ENCODE peak calls at places on chromosome 12, in ten cellular contexts. One of them, this sample, is unnamed.

GRCh38 chr12:130088509-130088908 is 73.8 kb upstream of the FZD10 start:
- DNase-seq in H54: no peak
- DNase-seq in spleen: no peak
- DNase-seq in uterus: no peak
- DNase-seq in breast epithelium: no peak
- DNase-seq in suprapubic skin: no peak
- DNase-seq in heart left ventricle: no peak
- DNase-seq in A549: no peak
- DNase-seq in adrenal gland: no peak
- DNase-seq in Peyer's patch: no peak
- DNase-seq in this sample: no peak

GRCh38 chr12:33832900-33833299 is 189.4 kb upstream of the ALG10 start:
- DNase-seq in Peyer's patch: no peak
- DNase-seq in suprapubic skin: no peak
- DNase-seq in A549: no peak
- DNase-seq in spleen: no peak
- DNase-seq in breast epithelium: no peak
- DNase-seq in uterus: no peak
- DNase-seq in H54: no peak
- DNase-seq in adrenal gland: no peak
- DNase-seq in heart left ventricle: no peak
- DNase-seq in this sample: no peak

GRCh38 chr12:26872623-26873022 is 39.6 kb upstream of the ITPR2 start:
- DNase-seq in uterus: no peak
- DNase-seq in spleen: no peak
- DNase-seq in heart left ventricle: no peak
- DNase-seq in suprapubic skin: no peak
- DNase-seq in A549: no peak
- DNase-seq in adrenal gland: no peak
- DNase-seq in Peyer's patch: no peak
- DNase-seq in breast epithelium: no peak
- DNase-seq in H54: no peak
- DNase-seq in this sample: no peak

GRCh38 chr12:80195143-80195726 is 95.9 kb downstream of the OTOGL start:
- DNase-seq in adrenal gland: no peak
- DNase-seq in H54: no peak
- DNase-seq in suprapubic skin: no peak
- DNase-seq in Peyer's patch: no peak
- DNase-seq in heart left ventricle: no peak
- DNase-seq in spleen: no peak
- DNase-seq in A549: peak
- DNase-seq in breast epithelium: no peak
- DNase-seq in uterus: no peak
- DNase-seq in this sample: peak

GRCh38 chr12:98741615-98742265 is 96.7 kb downstream of the APAF1 start:
- DNase-seq in spleen: no peak
- DNase-seq in heart left ventricle: no peak
- DNase-seq in adrenal gland: no peak
- DNase-seq in H54: no peak
- DNase-seq in A549: no peak
- DNase-seq in Peyer's patch: no peak
- DNase-seq in suprapubic skin: no peak
- DNase-seq in uterus: no peak
- DNase-seq in breast epithelium: no peak
- DNase-seq in this sample: no peak

GRCh38 chr12:43407816-43408645 is 144.0 kb downstream of the ADAMTS20 start:
- DNase-seq in A549: no peak
- DNase-seq in breast epithelium: no peak
- DNase-seq in spleen: no peak
- DNase-seq in heart left ventricle: no peak
- DNase-seq in suprapubic skin: no peak
- DNase-seq in uterus: no peak
- DNase-seq in H54: no peak
- DNase-seq in adrenal gland: no peak
- DNase-seq in Peyer's patch: no peak
- DNase-seq in this sample: no peak

GRCh38 chr12:76588881-76589565 is 29.5 kb upstream of the OSBPL8 start:
- DNase-seq in H54: no peak
- DNase-seq in spleen: no peak
- DNase-seq in adrenal gland: peak
- DNase-seq in breast epithelium: no peak
- DNase-seq in Peyer's patch: no peak
- DNase-seq in A549: no peak
- DNase-seq in suprapubic skin: no peak
- DNase-seq in heart left ventricle: no peak
- DNase-seq in uterus: no peak
- DNase-seq in this sample: no peak

GRCh38 chr12:100752841-100753240 is 41.7 kb upstream of the ANO4 start:
- DNase-seq in heart left ventricle: no peak
- DNase-seq in adrenal gland: no peak
- DNase-seq in Peyer's patch: no peak
- DNase-seq in spleen: no peak
- DNase-seq in uterus: no peak
- DNase-seq in suprapubic skin: no peak
- DNase-seq in H54: no peak
- DNase-seq in breast epithelium: no peak
- DNase-seq in A549: no peak
- DNase-seq in this sample: no peak

GRCh38 chr12:13007496-13008233 is 7.6 kb upstream of the HEBP1 start:
- DNase-seq in spleen: no peak
- DNase-seq in suprapubic skin: no peak
- DNase-seq in Peyer's patch: no peak
- DNase-seq in breast epithelium: no peak
- DNase-seq in heart left ventricle: no peak
- DNase-seq in adrenal gland: no peak
- DNase-seq in A549: no peak
- DNase-seq in uterus: no peak
- DNase-seq in H54: no peak
- DNase-seq in this sample: no peak

GRCh38 chr12:41014643-41015020 is 173.5 kb upstream of the PDZRN4 start:
- DNase-seq in heart left ventricle: no peak
- DNase-seq in uterus: no peak
- DNase-seq in suprapubic skin: no peak
- DNase-seq in breast epithelium: no peak
- DNase-seq in H54: no peak
- DNase-seq in spleen: no peak
- DNase-seq in adrenal gland: no peak
- DNase-seq in A549: peak
- DNase-seq in Peyer's patch: no peak
- DNase-seq in this sample: no peak

GRCh38 chr12:62138527-62138926 is 121.7 kb upstream of the USP15 start:
- DNase-seq in breast epithelium: no peak
- DNase-seq in Peyer's patch: no peak
- DNase-seq in H54: no peak
- DNase-seq in heart left ventricle: no peak
- DNase-seq in A549: no peak
- DNase-seq in uterus: no peak
- DNase-seq in suprapubic skin: no peak
- DNase-seq in spleen: no peak
- DNase-seq in adrenal gland: no peak
- DNase-seq in this sample: no peak

GRCh38 chr12:49930515-49931288 is 19.8 kb upstream of the AQP2 start:
- DNase-seq in H54: no peak
- DNase-seq in heart left ventricle: no peak
- DNase-seq in breast epithelium: no peak
- DNase-seq in A549: no peak
- DNase-seq in spleen: no peak
- DNase-seq in adrenal gland: no peak
- DNase-seq in suprapubic skin: no peak
- DNase-seq in Peyer's patch: no peak
- DNase-seq in uterus: no peak
- DNase-seq in this sample: peak

GRCh38 chr12:12736759-12737676 is 19.9 kb downstream of the CDKN1B start:
- DNase-seq in A549: peak
- DNase-seq in suprapubic skin: no peak
- DNase-seq in Peyer's patch: no peak
- DNase-seq in breast epithelium: no peak
- DNase-seq in heart left ventricle: no peak
- DNase-seq in uterus: no peak
- DNase-seq in adrenal gland: no peak
- DNase-seq in spleen: no peak
- DNase-seq in H54: no peak
- DNase-seq in this sample: peak

GRCh38 chr12:119749666-119750065 is 81.7 kb downstream of the PRKAB1 start:
- DNase-seq in suprapubic skin: no peak
- DNase-seq in H54: no peak
- DNase-seq in Peyer's patch: no peak
- DNase-seq in A549: no peak
- DNase-seq in spleen: no peak
- DNase-seq in adrenal gland: no peak
- DNase-seq in breast epithelium: no peak
- DNase-seq in uterus: no peak
- DNase-seq in heart left ventricle: no peak
- DNase-seq in this sample: no peak

DNA sequence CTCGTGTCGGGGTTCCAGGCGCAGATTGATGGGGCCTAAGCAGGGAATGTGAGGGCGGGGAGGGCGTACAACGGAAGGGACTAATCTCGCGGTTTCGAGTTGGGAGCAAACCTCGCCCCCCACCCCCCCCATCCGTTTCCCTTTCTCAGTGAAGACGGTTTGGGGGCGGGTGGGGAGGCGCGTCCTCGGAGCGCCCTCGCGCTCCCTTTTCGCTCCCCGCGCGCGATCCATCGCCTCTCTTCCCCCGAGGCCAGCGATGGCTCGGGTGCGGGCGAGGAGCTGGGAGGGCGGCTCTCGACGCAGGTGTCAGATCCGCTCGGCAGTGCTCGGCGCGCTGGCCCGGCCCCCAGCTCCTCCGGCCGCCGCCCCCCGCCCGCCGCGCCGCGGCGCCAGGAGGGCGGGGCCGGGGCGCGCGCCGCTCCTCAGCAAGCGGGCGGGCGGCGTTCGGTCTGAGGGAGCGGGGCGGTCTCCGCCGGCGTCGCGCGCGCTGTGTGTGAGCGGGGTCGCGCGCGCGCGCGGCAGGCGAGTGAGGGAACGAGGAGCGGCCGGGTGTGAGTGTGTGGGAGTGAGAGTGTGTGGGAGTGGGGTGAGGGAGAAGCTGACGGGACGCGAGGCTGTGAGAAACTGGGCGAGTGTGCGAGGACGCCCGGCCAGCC is at the start of gene RIMKLB:
- DNase-seq in A549: peak
- DNase-seq in Peyer's patch: peak
- DNase-seq in suprapubic skin: peak
- DNase-seq in adrenal gland: peak
- DNase-seq in H54: peak
- DNase-seq in breast epithelium: peak
- DNase-seq in spleen: peak
- DNase-seq in heart left ventricle: peak
- DNase-seq in uterus: peak
- DNase-seq in this sample: peak
- TF ChIP-seq POLR2A in A549: peak
- TF ChIP-seq POLR2A in Peyer's patch: peak
- TF ChIP-seq POLR2A in suprapubic skin: peak
- TF ChIP-seq POLR2A in adrenal gland: peak
- TF ChIP-seq POLR2A in H54: peak
- TF ChIP-seq POLR2A in breast epithelium: peak
- TF ChIP-seq POLR2A in spleen: no peak
- TF ChIP-seq POLR2A in heart left ventricle: no peak
- TF ChIP-seq POLR2A in uterus: peak
- TF ChIP-seq POLR2A in this sample: peak

GRCh38 chr12:124920353-124920935 is 6.0 kb upstream of the UBC start:
- DNase-seq in breast epithelium: no peak
- DNase-seq in uterus: no peak
- DNase-seq in A549: no peak
- DNase-seq in spleen: no peak
- DNase-seq in H54: no peak
- DNase-seq in adrenal gland: no peak
- DNase-seq in heart left ventricle: no peak
- DNase-seq in Peyer's patch: no peak
- DNase-seq in suprapubic skin: peak
- DNase-seq in this sample: no peak

GRCh38 chr12:124925117-124925516 is 10.7 kb upstream of the UBC start:
- DNase-seq in uterus: no peak
- DNase-seq in adrenal gland: no peak
- DNase-seq in suprapubic skin: no peak
- DNase-seq in Peyer's patch: no peak
- DNase-seq in A549: no peak
- DNase-seq in H54: no peak
- DNase-seq in heart left ventricle: no peak
- DNase-seq in spleen: peak
- DNase-seq in breast epithelium: no peak
- DNase-seq in this sample: no peak

GRCh38 chr12:124921200-124922008 is 7.0 kb upstream of the UBC start:
- DNase-seq in adrenal gland: peak
- DNase-seq in A549: peak
- DNase-seq in spleen: peak
- DNase-seq in Peyer's patch: no peak
- DNase-seq in H54: no peak
- DNase-seq in breast epithelium: peak
- DNase-seq in suprapubic skin: peak
- DNase-seq in uterus: peak
- DNase-seq in heart left ventricle: peak
- DNase-seq in this sample: no peak

GRCh38 chr12:124927325-124928094 is 13.1 kb upstream of the UBC start:
- DNase-seq in uterus: peak
- DNase-seq in heart left ventricle: peak
- DNase-seq in H54: no peak
- DNase-seq in adrenal gland: peak
- DNase-seq in A549: peak
- DNase-seq in spleen: peak
- DNase-seq in suprapubic skin: peak
- DNase-seq in breast epithelium: peak
- DNase-seq in Peyer's patch: peak
- DNase-seq in this sample: no peak

GRCh38 chr12:124923906-124924734 is 9.7 kb upstream of the UBC start:
- DNase-seq in Peyer's patch: no peak
- DNase-seq in H54: no peak
- DNase-seq in heart left ventricle: no peak
- DNase-seq in suprapubic skin: no peak
- DNase-seq in uterus: no peak
- DNase-seq in adrenal gland: peak
- DNase-seq in A549: peak
- DNase-seq in breast epithelium: no peak
- DNase-seq in spleen: peak
- DNase-seq in this sample: no peak
- TF ChIP-seq POLR2A in Peyer's patch: no peak
- TF ChIP-seq POLR2A in H54: no peak
- TF ChIP-seq POLR2A in heart left ventricle: no peak
- TF ChIP-seq POLR2A in suprapubic skin: no peak
- TF ChIP-seq POLR2A in uterus: no peak
- TF ChIP-seq POLR2A in adrenal gland: no peak
- TF ChIP-seq POLR2A in A549: no peak
- TF ChIP-seq POLR2A in breast epithelium: no peak
- TF ChIP-seq POLR2A in spleen: no peak
- TF ChIP-seq POLR2A in this sample: no peak

GRCh38 chr12:52146822-52147366 is 44.9 kb downstream of the KRT80 start:
- DNase-seq in spleen: peak
- DNase-seq in suprapubic skin: no peak
- DNase-seq in H54: no peak
- DNase-seq in breast epithelium: no peak
- DNase-seq in heart left ventricle: no peak
- DNase-seq in Peyer's patch: no peak
- DNase-seq in A549: peak
- DNase-seq in adrenal gland: no peak
- DNase-seq in uterus: no peak
- DNase-seq in this sample: no peak
- TF ChIP-seq POLR2A in spleen: no peak
- TF ChIP-seq POLR2A in suprapubic skin: no peak
- TF ChIP-seq POLR2A in H54: no peak
- TF ChIP-seq POLR2A in breast epithelium: no peak
- TF ChIP-seq POLR2A in heart left ventricle: no peak
- TF ChIP-seq POLR2A in Peyer's patch: no peak
- TF ChIP-seq POLR2A in A549: no peak
- TF ChIP-seq POLR2A in adrenal gland: no peak
- TF ChIP-seq POLR2A in uterus: no peak
- TF ChIP-seq POLR2A in this sample: no peak

GRCh38 chr12:3250034-3250433 is 172.9 kb downstream of the TSPAN9 start:
- DNase-seq in A549: no peak
- DNase-seq in breast epithelium: no peak
- DNase-seq in spleen: no peak
- DNase-seq in heart left ventricle: peak
- DNase-seq in adrenal gland: no peak
- DNase-seq in H54: no peak
- DNase-seq in Peyer's patch: no peak
- DNase-seq in suprapubic skin: no peak
- DNase-seq in uterus: no peak
- DNase-seq in this sample: no peak
- TF ChIP-seq POLR2A in A549: no peak
- TF ChIP-seq POLR2A in breast epithelium: no peak
- TF ChIP-seq POLR2A in spleen: no peak
- TF ChIP-seq POLR2A in heart left ventricle: no peak
- TF ChIP-seq POLR2A in adrenal gland: no peak
- TF ChIP-seq POLR2A in H54: no peak
- TF ChIP-seq POLR2A in Peyer's patch: no peak
- TF ChIP-seq POLR2A in suprapubic skin: no peak
- TF ChIP-seq POLR2A in uterus: no peak
- TF ChIP-seq POLR2A in this sample: no peak